ENCODE peak calls at places on chromosome 18, in five cellular contexts. One of them, this sample, is unnamed.

GRCh38 chr18:72086421-72086820 is 457.7 kb downstream of the CBLN2 start:
- DNase-seq in GM12865: peak
- DNase-seq in coronary artery: no peak
- DNase-seq in cardiac fibroblast: peak
- DNase-seq in Caco-2: peak
- DNase-seq in this sample: no peak

GRCh38 chr18:6960656-6961055 is 156.9 kb downstream of the LAMA1 start:
- DNase-seq in GM12865: no peak
- DNase-seq in coronary artery: no peak
- DNase-seq in cardiac fibroblast: peak
- DNase-seq in Caco-2: no peak
- DNase-seq in this sample: peak

GRCh38 chr18:69064063-69064462 is 266.2 kb downstream of the CCDC102B start:
- DNase-seq in GM12865: no peak
- DNase-seq in coronary artery: no peak
- DNase-seq in cardiac fibroblast: no peak
- DNase-seq in Caco-2: no peak
- DNase-seq in this sample: no peak

GRCh38 chr18:58807766-58808165 is 56.9 kb upstream of the ZNF532 start:
- DNase-seq in GM12865: no peak
- DNase-seq in coronary artery: no peak
- DNase-seq in cardiac fibroblast: no peak
- DNase-seq in Caco-2: no peak
- DNase-seq in this sample: no peak

GRCh38 chr18:9946831-9947230 is 33.0 kb downstream of the VAPA start:
- DNase-seq in GM12865: no peak
- DNase-seq in coronary artery: no peak
- DNase-seq in cardiac fibroblast: peak
- DNase-seq in Caco-2: no peak
- DNase-seq in this sample: no peak

GRCh38 chr18:64164883-64165282 is 16.0 kb upstream of the LINC00305 start:
- DNase-seq in GM12865: no peak
- DNase-seq in coronary artery: no peak
- DNase-seq in cardiac fibroblast: no peak
- DNase-seq in Caco-2: no peak
- DNase-seq in this sample: no peak

GRCh38 chr18:79199691-79200374 is 130.6 kb downstream of the ATP9B start:
- DNase-seq in GM12865: no peak
- DNase-seq in coronary artery: no peak
- DNase-seq in cardiac fibroblast: peak
- DNase-seq in Caco-2: no peak
- DNase-seq in this sample: peak

GRCh38 chr18:64803471-64803870 is 654.6 kb upstream of the LINC00305 start:
- DNase-seq in GM12865: no peak
- DNase-seq in coronary artery: no peak
- DNase-seq in cardiac fibroblast: no peak
- DNase-seq in Caco-2: no peak
- DNase-seq in this sample: no peak

GRCh38 chr18:7846315-7846714 is 279.2 kb downstream of the PTPRM start:
- DNase-seq in GM12865: no peak
- DNase-seq in coronary artery: no peak
- DNase-seq in cardiac fibroblast: no peak
- DNase-seq in Caco-2: no peak
- DNase-seq in this sample: no peak

GRCh38 chr18:61606759-61607158 is 273.5 kb downstream of the CDH20 start:
- DNase-seq in GM12865: no peak
- DNase-seq in coronary artery: no peak
- DNase-seq in cardiac fibroblast: peak
- DNase-seq in Caco-2: no peak
- DNase-seq in this sample: peak

GRCh38 chr18:75202976-75203375 is 6.0 kb downstream of the PTGR3 start:
- DNase-seq in GM12865: no peak
- DNase-seq in coronary artery: no peak
- DNase-seq in cardiac fibroblast: no peak
- DNase-seq in Caco-2: no peak
- DNase-seq in this sample: no peak

GRCh38 chr18:51655327-51655698 is 457.8 kb upstream of the MEX3C start:
- DNase-seq in GM12865: peak
- DNase-seq in coronary artery: no peak
- DNase-seq in cardiac fibroblast: no peak
- DNase-seq in Caco-2: no peak
- DNase-seq in this sample: no peak

GRCh38 chr18:24679062-24679461 is 218.6 kb downstream of the HRH4 start:
- DNase-seq in GM12865: no peak
- DNase-seq in coronary artery: no peak
- DNase-seq in cardiac fibroblast: no peak
- DNase-seq in Caco-2: no peak
- DNase-seq in this sample: no peak

GRCh38 chr18:36186461-36187137 is 698 bp upstream of the MOCOS start:
- DNase-seq in GM12865: peak
- DNase-seq in coronary artery: no peak
- DNase-seq in cardiac fibroblast: peak
- DNase-seq in Caco-2: peak
- DNase-seq in this sample: no peak

GRCh38 chr18:79872852-79873444 is 75.2 kb downstream of the KCNG2 start:
- DNase-seq in GM12865: no peak
- DNase-seq in coronary artery: peak
- DNase-seq in cardiac fibroblast: no peak
- DNase-seq in Caco-2: no peak
- DNase-seq in this sample: no peak

GRCh38 chr18:79728931-79729586 is 49.5 kb downstream of the CTDP1 start:
- DNase-seq in GM12865: no peak
- DNase-seq in coronary artery: no peak
- DNase-seq in cardiac fibroblast: no peak
- DNase-seq in Caco-2: no peak
- DNase-seq in this sample: no peak

GRCh38 chr18:59874166-59874565 is 25.6 kb upstream of the PMAIP1 start:
- DNase-seq in GM12865: peak
- DNase-seq in coronary artery: no peak
- DNase-seq in cardiac fibroblast: peak
- DNase-seq in Caco-2: no peak
- DNase-seq in this sample: peak

GRCh38 chr18:52395146-52395852 is 55.3 kb downstream of the DCC start:
- DNase-seq in GM12865: peak
- DNase-seq in coronary artery: no peak
- DNase-seq in cardiac fibroblast: no peak
- DNase-seq in Caco-2: no peak
- DNase-seq in this sample: no peak

GRCh38 chr18:23487738-23488625 is 15.3 kb upstream of the RMC1 start:
- DNase-seq in GM12865: peak
- DNase-seq in coronary artery: no peak
- DNase-seq in cardiac fibroblast: peak
- DNase-seq in Caco-2: no peak
- DNase-seq in this sample: no peak

GRCh38 chr18:60347526-60348045 is 25.0 kb downstream of the MC4R start:
- DNase-seq in GM12865: no peak
- DNase-seq in coronary artery: no peak
- DNase-seq in cardiac fibroblast: no peak
- DNase-seq in Caco-2: no peak
- DNase-seq in this sample: no peak

GRCh38 chr18:7557891-7558454 is 9.1 kb upstream of the PTPRM start:
- DNase-seq in GM12865: no peak
- DNase-seq in coronary artery: no peak
- DNase-seq in cardiac fibroblast: no peak
- DNase-seq in Caco-2: no peak
- DNase-seq in this sample: no peak

GRCh38 chr18:42654561-42654960 is 460.9 kb downstream of the RIT2 start:
- DNase-seq in GM12865: no peak
- DNase-seq in coronary artery: no peak
- DNase-seq in cardiac fibroblast: peak
- DNase-seq in Caco-2: no peak
- DNase-seq in this sample: no peak

GRCh38 chr18:54616220-54616848 is 25.3 kb downstream of the DYNAP start:
- DNase-seq in GM12865: peak
- DNase-seq in coronary artery: no peak
- DNase-seq in cardiac fibroblast: no peak
- DNase-seq in Caco-2: no peak
- DNase-seq in this sample: no peak

GRCh38 chr18:29003194-29003593 is 826.3 kb upstream of the CDH2 start:
- DNase-seq in GM12865: no peak
- DNase-seq in coronary artery: no peak
- DNase-seq in cardiac fibroblast: no peak
- DNase-seq in Caco-2: no peak
- DNase-seq in this sample: no peak

GRCh38 chr18:5288517-5288935 is 7.0 kb downstream of the ZBTB14 start:
- DNase-seq in GM12865: no peak
- DNase-seq in coronary artery: no peak
- DNase-seq in cardiac fibroblast: no peak
- DNase-seq in Caco-2: no peak
- DNase-seq in this sample: no peak

GRCh38 chr18:2979027-2979570 is 33.8 kb downstream of the LPIN2 start:
- DNase-seq in GM12865: no peak
- DNase-seq in coronary artery: no peak
- DNase-seq in cardiac fibroblast: peak
- DNase-seq in Caco-2: no peak
- DNase-seq in this sample: no peak

GRCh38 chr18:79629249-79629558 is 50.4 kb upstream of the CTDP1 start:
- DNase-seq in GM12865: no peak
- DNase-seq in coronary artery: peak
- DNase-seq in cardiac fibroblast: no peak
- DNase-seq in Caco-2: no peak
- DNase-seq in this sample: no peak

GRCh38 chr18:75048776-75049454 is 160.0 kb downstream of the PTGR3 start:
- DNase-seq in GM12865: no peak
- DNase-seq in coronary artery: no peak
- DNase-seq in cardiac fibroblast: no peak
- DNase-seq in Caco-2: no peak
- DNase-seq in this sample: no peak

GRCh38 chr18:39799010-39799409 is 2156.0 kb upstream of the PIK3C3 start:
- DNase-seq in GM12865: no peak
- DNase-seq in coronary artery: no peak
- DNase-seq in cardiac fibroblast: no peak
- DNase-seq in Caco-2: no peak
- DNase-seq in this sample: no peak
- H3K4me3 ChIP-seq in GM12865: no peak
- H3K4me3 ChIP-seq in coronary artery: no peak
- H3K4me3 ChIP-seq in cardiac fibroblast: peak
- H3K4me3 ChIP-seq in Caco-2: peak
- H3K4me3 ChIP-seq in this sample: no peak

GRCh38 chr18:22271030-22271429 is 101.6 kb downstream of the GATA6 start:
- DNase-seq in GM12865: no peak
- DNase-seq in coronary artery: no peak
- DNase-seq in cardiac fibroblast: no peak
- DNase-seq in Caco-2: no peak
- DNase-seq in this sample: no peak
- TF ChIP-seq CTCF in GM12865: no peak
- TF ChIP-seq CTCF in coronary artery: no peak
- TF ChIP-seq CTCF in cardiac fibroblast: no peak
- TF ChIP-seq CTCF in Caco-2: no peak
- TF ChIP-seq CTCF in this sample: no peak

DNA sequence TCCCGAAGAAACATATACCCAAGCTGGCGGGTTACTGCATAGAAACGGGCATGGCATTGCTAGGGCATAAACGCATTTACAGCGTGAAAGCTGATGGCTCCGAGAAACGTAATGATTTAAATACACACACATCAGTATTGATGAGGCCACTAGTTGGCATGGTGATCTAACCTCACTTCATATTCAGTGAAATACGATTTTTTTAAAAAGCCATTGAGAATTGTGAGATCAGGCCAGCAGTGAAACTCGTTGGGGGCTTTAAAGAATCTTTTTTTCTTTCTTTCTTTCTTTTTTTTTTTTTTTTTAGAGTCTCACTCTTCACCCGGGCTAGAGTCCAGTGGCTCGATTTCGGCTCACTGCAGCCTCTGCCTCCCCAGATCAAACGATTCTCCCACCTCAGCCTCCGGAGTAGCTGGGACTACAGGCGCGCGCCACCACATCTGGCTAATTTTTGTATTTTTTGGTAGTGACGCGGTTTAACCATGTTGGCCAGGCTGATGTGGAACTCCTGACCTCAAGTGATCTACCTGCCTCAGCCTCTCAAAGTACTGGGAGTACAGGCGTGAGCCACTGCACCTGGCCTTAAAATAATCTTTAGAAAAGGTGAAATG is 2.4 kb upstream of the SMAD7 start:
- DNase-seq in GM12865: no peak
- DNase-seq in coronary artery: peak
- DNase-seq in cardiac fibroblast: no peak
- DNase-seq in Caco-2: no peak
- DNase-seq in this sample: no peak
- H3K4me3 ChIP-seq in GM12865: peak
- H3K4me3 ChIP-seq in coronary artery: peak
- H3K4me3 ChIP-seq in cardiac fibroblast: peak
- H3K4me3 ChIP-seq in Caco-2: peak
- H3K4me3 ChIP-seq in this sample: peak

DNA sequence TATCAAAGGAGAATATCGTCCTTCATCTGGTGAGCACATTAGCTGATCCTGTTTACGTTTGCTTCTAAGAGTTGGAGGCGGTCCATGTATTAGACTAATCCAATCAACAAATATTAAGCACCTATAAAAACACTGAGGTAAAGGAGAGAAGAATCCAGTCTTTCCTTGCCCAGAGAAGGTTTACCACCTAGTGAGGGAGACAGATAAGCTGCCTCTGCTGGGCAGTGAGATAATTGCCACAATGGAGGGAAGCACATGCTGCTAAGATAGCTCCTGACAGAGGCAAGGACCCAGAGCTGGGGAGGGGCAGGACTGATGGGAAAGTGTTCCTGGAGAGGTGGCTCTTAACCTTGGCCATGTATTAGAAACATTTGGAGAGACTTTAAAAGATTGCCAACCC is 36.7 kb upstream of the ST8SIA5 start:
- DNase-seq in GM12865: no peak
- DNase-seq in coronary artery: no peak
- DNase-seq in cardiac fibroblast: no peak
- DNase-seq in Caco-2: peak
- DNase-seq in this sample: no peak
- TF ChIP-seq CTCF in GM12865: no peak
- TF ChIP-seq CTCF in coronary artery: no peak
- TF ChIP-seq CTCF in cardiac fibroblast: no peak
- TF ChIP-seq CTCF in Caco-2: no peak
- TF ChIP-seq CTCF in this sample: no peak

This sample was measured in BJ.